ENCODE peak calls at places on chromosomes 4 and X, in nine cellular contexts. C is AG04450; X is HCT116; R is natural killer cell treated with Interleukin-12 subunit alpha and Interleukin-12 subunit beta and Interleukin-15 and Interleukin-18, amount 100 ng/mL, for 72 hours; E is activated T-cell treated with anti-CD3 and anti-CD28 coated beads, Interleukin-2, amount 50 U/mL, for 4 hours; U is left ventricle myocardium superior; M is Jurkat, Clone E6-1; P is stimulated activated CD4-positive, alpha-beta T cell treated with anti-CD3 and anti-CD28 coated beads, Interleukin-4, amount 100 ng/mL, for 48 hours; B is nephron progenitor cell. O is an unnamed sample.

GRCh38 chrX:46016296-46016695 is 528.9 kb downstream of the ZNF674 start:
- DNase-seq in B (no peak), M (no peak), U (no peak), C (no peak), X (no peak), R (no peak), E (no peak), P (no peak), O (no peak)

GRCh38 chrX:69024931-69025330 is 140.3 kb downstream of the PJA1 start:
- DNase-seq in P (no peak), R (no peak), X (no peak), B (no peak), E (no peak), M (no peak), U (peak), C (peak), O (no peak)

GRCh38 chr4:165563851-165564250 is 185.0 kb downstream of the CPE start:
- DNase-seq in U (no peak), E (no peak), X (peak), P (no peak), C (no peak), M (no peak), B (no peak), R (no peak), O (no peak)

GRCh38 chrX:48613502-48614160 is 16.3 kb downstream of the WDR13 start:
- DNase-seq in E (no peak), R (no peak), B (no peak), M (no peak), P (no peak), X (no peak), U (no peak), C (no peak), O (no peak)

GRCh38 chr4:187309456-187309855 is 585.8 kb upstream of the FAT1 start:
- DNase-seq in E (no peak), X (no peak), P (no peak), R (no peak), M (no peak), B (no peak), U (no peak), C (peak), O (no peak)

GRCh38 chr4:41145571-41146078 is 68.7 kb downstream of the APBB2 start:
- DNase-seq in R (no peak), B (no peak), X (no peak), E (no peak), P (no peak), C (no peak), U (no peak), M (no peak), O (no peak)

GRCh38 chr4:20253272-20253798 is 1.6 kb downstream of the SLIT2 start:
- DNase-seq in B (peak), U (no peak), R (no peak), E (no peak), M (no peak), C (no peak), P (no peak), X (no peak), O (no peak)

GRCh38 chr4:4488405-4489404 is 53.1 kb downstream of the STX18 start:
- DNase-seq in C (peak), R (peak), P (peak), X (peak), E (peak), U (peak), B (peak), M (peak), O (peak)

GRCh38 chr4:4308800-4309441 is 18.9 kb downstream of the ZBTB49 start:
- DNase-seq in M (no peak), U (no peak), R (no peak), B (no peak), C (no peak), E (no peak), X (no peak), P (no peak), O (no peak)